ENCODE peak calls at places on chromosomes 6 and 20, in four cellular contexts. N is WERI-Rb-1; Y is activated naive CD8-positive, alpha-beta T cell treated with anti-CD3 and anti-CD28 coated beads, Interleukin-2, amount 50 U/mL, for 24 hours; A is M059J. K is an unnamed sample.

GRCh38 chr6:157628463-157628862 is 194.6 kb upstream of the SNX9 start:
- DNase-seq in N (no peak), A (no peak), Y (no peak), K (no peak)

GRCh38 chr20:15846446-15846845 is 726.8 kb downstream of the KIF16B start:
- DNase-seq in Y (no peak), N (no peak), A (no peak), K (no peak)

GRCh38 chr6:67759001-67759400 is 876.1 kb upstream of the ADGRB3 start:
- DNase-seq in N (no peak), A (peak; percentile 35), Y (no peak), K (no peak)

GRCh38 chr6:143581835-143582480 is 70.4 kb upstream of the FUCA2 start:
- DNase-seq in N (no peak), A (peak; percentile 18), Y (no peak), K (no peak)

GRCh38 chr6:2783188-2783957 is 18.2 kb downstream of the WRNIP1 start:
- DNase-seq in A (no peak), Y (no peak), N (peak; percentile 60), K (no peak)

GRCh38 chr20:38337561-38338140 is 8.6 kb upstream of the LBP start:
- DNase-seq in A (peak; percentile 44), N (peak; percentile 81), Y (peak; percentile 45), K (peak; percentile 23)

GRCh38 chr6:56757585-56757984 is 114.9 kb upstream of the DST start:
- DNase-seq in A (peak; percentile 76), Y (no peak), N (peak; percentile 81), K (peak; percentile 56)

GRCh38 chr20:36093025-36093803 is 61.3 kb upstream of the EPB41L1 start:
- DNase-seq in N (peak; percentile 35), Y (peak; percentile 39), A (peak; percentile 51), K (peak; percentile 40)

GRCh38 chr20:41734506-41734945 is 116.3 kb upstream of the CHD6 start:
- DNase-seq in A (peak; percentile 48), Y (peak; percentile 29), N (peak; percentile 52), K (peak; percentile 51)

GRCh38 chr6:147046131-147046530 is 158.1 kb upstream of the STXBP5 start:
- DNase-seq in A (no peak), Y (no peak), N (peak; percentile 32), K (no peak)

GRCh38 chr6:35955071-35955470 is 34.2 kb upstream of the SRPK1 start:
- DNase-seq in Y (no peak), N (no peak), A (peak; percentile 75), K (no peak)

GRCh38 chr20:59221049-59221748 is 57.6 kb downstream of the ZNF831 start:
- DNase-seq in Y (no peak), N (no peak), A (peak; percentile 27), K (no peak)

GRCh38 chr6:158031445-158032353 is 50.0 kb downstream of the SYNJ2 start:
- DNase-seq in Y (peak; percentile 74), A (peak; percentile 99), N (peak; percentile 67), K (peak; percentile 92)

GRCh38 chr20:1711826-1712601 is 54.4 kb upstream of the SIRPG start:
- DNase-seq in N (no peak), Y (no peak), A (peak; percentile 47), K (no peak)

GRCh38 chr6:6218246-6219085 is 102.0 kb downstream of the F13A1 start:
- DNase-seq in A (peak; percentile 73), N (no peak), Y (no peak), K (peak; percentile 10)

GRCh38 chr20:30491016-30491415 is 766.4 kb upstream of the DEFB115 start:
- DNase-seq in Y (no peak), N (no peak), A (no peak), K (no peak)

GRCh38 chr6:52577022-52577777 is at the start of gene TRAM2:
- DNase-seq in N (peak; percentile 94), A (peak; percentile 83), Y (peak; percentile 71), K (peak; percentile 94)

GRCh38 chr6:144744720-144745119 is 459.6 kb downstream of the UTRN start:
- DNase-seq in N (no peak), Y (no peak), A (no peak), K (no peak)

GRCh38 chr6:79157961-79158644 is 76.4 kb downstream of the HMGN3 start:
- DNase-seq in N (no peak), A (no peak), Y (no peak), K (no peak)

GRCh38 chr20:47464380-47465101 is 37.1 kb upstream of the NCOA3 start:
- DNase-seq in Y (no peak), A (peak; percentile 92), N (peak; percentile 15), K (peak; percentile 89)

GRCh38 chr6:89411269-89412070 is 603 bp downstream of the RRAGD start:
- DNase-seq in Y (peak; percentile 39), N (peak; percentile 54), A (peak; percentile 7), K (peak; percentile 53)

GRCh38 chr6:1163501-1163900 is 148.4 kb upstream of the FOXQ1 start:
- DNase-seq in N (no peak), Y (no peak), A (no peak), K (no peak)

GRCh38 chr6:170251776-170252571 is 38.9 kb downstream of the DLL1 start:
- DNase-seq in Y (no peak), N (peak; percentile 57), A (no peak), K (no peak)

GRCh38 chr6:52564856-52565255 is 12.0 kb downstream of the TRAM2 start:
- DNase-seq in A (no peak), Y (no peak), N (no peak), K (no peak)

GRCh38 chr6:9896806-9897205 is 518.1 kb downstream of the TFAP2A start:
- DNase-seq in A (peak; percentile 17), Y (no peak), N (no peak), K (no peak)

K was measured in astrocyte of the hippocampus.